ENCODE peak calls at places on chromosomes 7 and 10, in eight cellular contexts. W is colonic mucosa, P is ovary, B is hepatocyte, A is body of pancreas, H is right atrium auricular region, R is H9, F is pancreas. L is an unnamed sample. For H3K4me1, the result is how much of the 10 kb centered on the place peaks cover.

GRCh38 chr7:83851551-83851950 is 202.6 kb upstream of the SEMA3E start:
- DNase-seq in W (no peak), P (no peak), B (no peak), A (no peak), H (no peak), R (no peak), F (no peak), L (no peak)

GRCh38 chr10:28496481-28496961 is 36.4 kb upstream of the WAC start:
- DNase-seq in W (no peak), P (no peak), B (no peak), A (no peak), H (no peak), R (no peak), F (no peak), L (no peak)

GRCh38 chr7:141150465-141150864 is 76.6 kb downstream of the TMEM178B start:
- DNase-seq in W (no peak), P (no peak), B (no peak), A (no peak), H (no peak), R (no peak), F (no peak), L (no peak)

GRCh38 chr7:64630496-64630895 is 35.4 kb upstream of the ZNF107 start:
- DNase-seq in W (no peak), P (no peak), B (no peak), A (no peak), H (no peak), R (no peak), F (no peak), L (no peak)

GRCh38 chr10:108957681-108958080 is 965.6 kb downstream of the XPNPEP1 start:
- DNase-seq in W (no peak), P (no peak), B (no peak), A (no peak), H (no peak), R (no peak), F (no peak), L (no peak)

GRCh38 chr7:115300228-115300870 is 378.5 kb downstream of the MDFIC start:
- DNase-seq in W (no peak), P (no peak), B (no peak), A (no peak), H (no peak), R (no peak), F (no peak), L (no peak)

GRCh38 chr7:94394399-94395140 is at the start of gene COL1A2:
- DNase-seq in W (peak), P (peak), B (peak), A (peak), H (peak), R (peak), F (peak), L (peak)

GRCh38 chr7:101386558-101387199 is 24.0 kb downstream of the COL26A1 start:
- DNase-seq in W (no peak), P (no peak), B (peak), A (no peak), H (no peak), R (peak), F (no peak), L (no peak)

GRCh38 chr7:23544913-23545354 is 13.2 kb upstream of the TRA2A start:
- DNase-seq in W (no peak), P (no peak), B (peak), A (no peak), H (no peak), R (no peak), F (no peak), L (no peak)

GRCh38 chr10:4704034-4704545 is 121.9 kb upstream of the AKR1E2 start:
- DNase-seq in W (no peak), P (no peak), B (peak), A (no peak), H (no peak), R (no peak), F (no peak), L (no peak)

GRCh38 chr7:90629306-90629918 is 33.3 kb downstream of the CDK14 start:
- DNase-seq in W (peak), P (no peak), B (peak), A (no peak), H (no peak), R (no peak), F (no peak), L (no peak)

GRCh38 chr10:89431977-89432376 is 17.6 kb downstream of the IFIT5 start:
- DNase-seq in W (no peak), P (no peak), B (peak), A (no peak), H (no peak), R (no peak), F (no peak), L (no peak)

GRCh38 chr7:12291870-12292269 is 80.8 kb downstream of the TMEM106B start:
- DNase-seq in W (no peak), P (no peak), B (no peak), A (no peak), H (no peak), R (no peak), F (no peak), L (no peak)

GRCh38 chr10:109650228-109650627 is 273.1 kb downstream of the XPNPEP1 start:
- DNase-seq in W (no peak), P (no peak), B (no peak), A (peak), H (no peak), R (no peak), F (no peak), L (no peak)

GRCh38 chr7:124032369-124033092 is at the start of gene TMEM229A:
- DNase-seq in W (peak), P (peak), B (peak), A (peak), H (no peak), R (peak), F (peak), L (peak)

GRCh38 chr10:113059001-113059780 is 109.1 kb downstream of the TCF7L2 start:
- DNase-seq in W (peak), P (peak), B (peak), A (no peak), H (no peak), R (peak), F (no peak), L (no peak)

DNA sequence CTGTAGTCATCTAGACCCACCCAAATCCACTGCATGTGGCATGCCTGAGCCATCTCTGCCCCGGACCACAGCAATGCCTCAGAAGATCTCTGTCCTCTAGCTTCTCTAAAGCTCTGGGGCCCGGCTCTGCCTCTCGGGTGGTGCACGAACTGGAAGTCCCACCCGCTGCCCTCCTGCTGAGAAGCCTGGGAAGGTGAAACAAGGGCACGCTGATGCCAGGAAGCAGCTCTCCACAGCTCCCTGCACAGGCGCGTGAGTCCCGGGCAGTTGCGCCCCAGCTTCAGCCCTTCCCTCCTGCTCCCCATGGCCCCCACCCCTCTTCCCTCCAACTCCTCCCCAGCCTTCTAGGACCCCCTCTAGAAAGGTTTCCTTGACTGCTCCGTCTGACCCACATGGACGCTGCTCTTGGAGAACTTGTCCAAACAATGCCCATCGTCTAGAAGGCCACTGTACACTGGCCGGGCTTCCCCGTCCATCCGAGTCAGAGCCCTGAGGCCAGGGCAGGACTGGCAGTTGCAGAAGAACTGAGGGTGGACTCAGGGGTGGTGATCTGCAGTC is 12.8 kb downstream of the KCNH2 start:
- DNase-seq in W (no peak), P (no peak), B (no peak), A (no peak), H (no peak), R (no peak), F (no peak), L (no peak)
- H3K4me1 ChIP-seq in W (under half), P (under half), B (under half), A (under half), H (half or more), R (under half), F (under half), L (under half)

GRCh38 chr7:108236681-108237415 is 106.7 kb upstream of the LAMB4 start:
- DNase-seq in W (no peak), P (no peak), B (peak), A (no peak), H (no peak), R (no peak), F (no peak), L (no peak)
- H3K4me1 ChIP-seq in W (under half), P (under half), B (under half), A (under half), H (under half), R (under half), F (under half), L (under half)

GRCh38 chr10:107727762-107728317 is 563.3 kb upstream of the SORCS1 start:
- DNase-seq in W (peak), P (no peak), B (peak), A (no peak), H (no peak), R (no peak), F (no peak), L (peak)
- H3K4me1 ChIP-seq in W (under half), P (under half), B (under half), A (under half), H (under half), R (under half), F (under half), L (under half)

DNA sequence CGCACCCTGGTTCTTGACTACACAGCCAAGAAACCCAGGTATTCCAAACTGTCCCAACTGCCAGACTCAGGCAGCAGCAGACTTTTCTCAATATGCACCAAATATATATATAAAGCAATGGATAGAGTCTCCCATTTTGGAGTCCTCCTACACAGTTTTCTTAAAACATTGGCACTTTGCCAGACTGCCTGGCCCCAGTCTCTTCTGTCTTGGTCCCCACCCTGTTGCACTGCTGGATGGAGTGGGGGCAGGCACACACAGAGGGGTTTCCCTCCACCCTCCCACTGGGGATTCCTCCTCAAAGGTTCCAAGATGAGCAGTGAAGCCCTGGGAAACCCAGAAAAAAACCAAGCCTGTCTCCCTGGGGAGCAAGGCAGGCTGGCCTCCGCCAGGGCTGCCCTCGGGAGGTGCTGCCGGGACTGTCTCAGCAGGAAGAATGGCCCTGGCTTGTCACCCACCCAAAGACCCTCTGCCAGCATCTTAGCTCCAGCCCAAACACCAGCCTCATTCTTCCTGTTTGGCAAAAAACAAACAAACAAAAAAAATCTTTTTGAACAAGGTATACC is 68.0 kb downstream of the SH3PXD2A start:
- DNase-seq in W (no peak), P (no peak), B (no peak), A (no peak), H (no peak), R (no peak), F (no peak), L (no peak)
- H3K4me1 ChIP-seq in W (under half), P (under half), B (under half), A (under half), H (under half), R (under half), F (under half), L (half or more)

GRCh38 chr7:691361-692045 is 35.0 kb upstream of the DNAAF5 start:
- DNase-seq in W (no peak), P (no peak), B (peak), A (no peak), H (no peak), R (no peak), F (no peak), L (peak)

GRCh38 chr7:696426-697258 is 29.9 kb upstream of the DNAAF5 start:
- DNase-seq in W (no peak), P (no peak), B (no peak), A (no peak), H (no peak), R (no peak), F (no peak), L (peak)

GRCh38 chr7:685540-685939 is 41.0 kb upstream of the DNAAF5 start:
- DNase-seq in W (no peak), P (no peak), B (no peak), A (no peak), H (no peak), R (no peak), F (no peak), L (no peak)

GRCh38 chr7:693280-693679 is 33.2 kb upstream of the DNAAF5 start:
- DNase-seq in W (no peak), P (no peak), B (peak), A (no peak), H (no peak), R (no peak), F (no peak), L (peak)

GRCh38 chr7:690478-691360 is 35.8 kb upstream of the DNAAF5 start:
- DNase-seq in W (no peak), P (no peak), B (peak), A (no peak), H (no peak), R (no peak), F (no peak), L (no peak)
- H3K4me1 ChIP-seq in W (under half), P (under half), B (under half), A (under half), H (under half), R (under half), F (under half), L (under half)

DNA sequence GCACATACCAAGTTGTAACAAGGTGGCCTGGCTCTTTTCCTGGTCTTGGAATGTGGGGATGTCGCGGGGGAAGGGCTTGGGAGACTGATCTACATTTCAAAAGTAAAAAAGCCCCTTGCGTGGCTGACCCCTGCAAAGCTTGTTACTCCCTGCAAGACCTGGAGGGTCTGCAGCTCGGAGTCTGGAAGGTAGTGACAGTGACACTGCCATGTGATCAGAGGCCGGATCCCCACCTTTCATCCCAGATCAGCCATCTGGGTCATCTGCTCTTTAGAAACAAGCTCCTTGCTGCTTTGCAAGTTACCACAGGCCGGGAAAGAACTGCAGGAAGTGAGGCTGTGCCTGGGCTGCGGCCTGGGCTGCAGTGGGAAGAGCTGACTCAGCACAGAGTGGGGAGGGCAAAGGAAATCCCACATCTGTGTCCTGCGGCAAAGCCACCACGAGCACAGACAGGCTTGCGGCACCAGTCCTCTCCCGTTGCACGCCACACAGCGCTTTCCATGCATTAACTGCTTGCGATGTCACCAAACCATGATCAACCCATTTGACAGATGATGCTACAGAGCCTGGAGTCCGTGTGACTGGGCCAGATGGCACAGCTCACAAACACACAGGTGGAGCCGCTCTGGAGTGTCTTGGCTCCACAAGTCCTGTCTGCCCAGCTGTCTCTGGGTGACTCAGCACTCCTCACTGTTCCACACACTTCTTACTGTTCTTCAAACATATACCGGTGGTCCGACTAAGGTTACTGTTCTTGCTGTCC is 97.7 kb downstream of the SH3PXD2A start:
- DNase-seq in W (peak), P (no peak), B (peak), A (no peak), H (no peak), R (peak), F (no peak), L (peak)
- H3K4me1 ChIP-seq in W (under half), P (under half), B (under half), A (under half), H (half or more), R (under half), F (under half), L (under half)